ENCODE peak calls at places on chromosomes 13 and 19, in six cellular contexts. Q is lower lobe of right lung, V is NCI-H2029, B is cerebellum, R is left colon, U is C1 segment of cervical spinal cord. E is an unnamed sample.

GRCh38 chr19:13681509-13681908 is 82.8 kb upstream of the MRI1 start:
- DNase-seq in R (no peak), U (no peak), Q (no peak), V (no peak), B (no peak), E (no peak)

GRCh38 chr13:46172531-46172991 is 9.4 kb downstream of the LCP1 start:
- DNase-seq in B (no peak), V (no peak), R (no peak), Q (no peak), U (no peak), E (no peak)

GRCh38 chr19:39507715-39508364 is 7.1 kb upstream of the SELENOV start:
- DNase-seq in R (no peak), B (no peak), Q (no peak), U (no peak), V (no peak), E (no peak)

GRCh38 chr19:43719378-43719868 is 3.5 kb downstream of the IRGC start:
- DNase-seq in Q (no peak), U (no peak), R (no peak), V (no peak), B (no peak), E (no peak)

GRCh38 chr13:47004552-47004951 is 107.7 kb upstream of the HTR2A start:
- DNase-seq in B (no peak), R (no peak), V (no peak), Q (no peak), U (no peak), E (no peak)

GRCh38 chr13:46339035-46339666 is 47.9 kb downstream of the RUBCNL start:
- DNase-seq in Q (peak; percentile 51), B (no peak), V (peak; percentile 13), R (no peak), U (no peak), E (peak; percentile 67)

GRCh38 chr13:60109285-60109684 is 54.4 kb downstream of the DIAPH3 start:
- DNase-seq in U (no peak), R (no peak), B (no peak), V (no peak), Q (no peak), E (no peak)

GRCh38 chr13:109667754-109668360 is 118.5 kb downstream of the IRS2 start:
- DNase-seq in Q (no peak), U (no peak), V (no peak), B (no peak), R (no peak), E (no peak)

GRCh38 chr19:28396259-28396940 is 816.6 kb downstream of the UQCRFS1 start:
- DNase-seq in V (peak; percentile 88), U (no peak), Q (no peak), R (no peak), B (no peak), E (no peak)

GRCh38 chr13:37715606-37716015 is 117.0 kb upstream of the POSTN start:
- DNase-seq in B (no peak), Q (no peak), V (no peak), U (no peak), R (no peak), E (no peak)

GRCh38 chr13:112775791-112776279 is 86.0 kb downstream of the ATP11A start:
- DNase-seq in B (no peak), Q (peak; percentile 44), R (no peak), V (no peak), U (no peak), E (no peak)

GRCh38 chr13:57982782-57983181 is 351.2 kb downstream of the PCDH17 start:
- DNase-seq in U (no peak), B (no peak), V (no peak), Q (no peak), R (no peak), E (no peak)

GRCh38 chr19:2923510-2923909 is 21.3 kb downstream of the ZNF77 start:
- DNase-seq in V (peak; percentile 52), Q (no peak), R (no peak), U (no peak), B (no peak), E (no peak)

GRCh38 chr19:1747285-1748114 is 5.8 kb upstream of the ONECUT3 start:
- DNase-seq in Q (no peak), R (no peak), V (no peak), U (no peak), B (no peak), E (no peak)

GRCh38 chr13:103883152-103883551 is 816.9 kb upstream of the SLC10A2 start:
- DNase-seq in B (peak; percentile 16), U (peak; percentile 31), Q (peak; percentile 82), V (no peak), R (peak; percentile 32), E (peak; percentile 90)

E was measured in sciatic nerve.